ENCODE peak calls at places on chromosomes 6 and 20, in six cellular contexts. C, P, S, A, Z and M are unnamed samples.

GRCh38 chr6:43575105-43575771 is 600 bp downstream of the XPO5 start:
- DNase-seq in C (peak), A (no peak), P (peak), S (no peak), Z (peak), M (peak)

GRCh38 chr20:47461120-47461685 is 40.5 kb upstream of the NCOA3 start:
- DNase-seq in P (no peak), Z (no peak), S (no peak), A (no peak), C (no peak), M (no peak)

GRCh38 chr6:116070990-116071389 is 10.3 kb upstream of the FRK start:
- DNase-seq in A (no peak), S (no peak), C (no peak), Z (no peak), P (no peak), M (no peak)

GRCh38 chr6:116395647-116396046 is 24.9 kb downstream of the DSE start:
- DNase-seq in C (no peak), Z (no peak), A (no peak), P (no peak), S (no peak), M (no peak)

GRCh38 chr6:14110001-14110818 is 7.4 kb upstream of the CD83 start:
- DNase-seq in S (no peak), A (no peak), Z (no peak), P (no peak), C (no peak), M (no peak)

GRCh38 chr6:39335780-39336541 is 13.5 kb upstream of the KCNK16 start:
- DNase-seq in A (no peak), Z (no peak), S (no peak), C (no peak), P (no peak), M (peak)

GRCh38 chr20:2408111-2408510 is 27.4 kb downstream of the TGM6 start:
- DNase-seq in C (no peak), P (no peak), Z (no peak), S (no peak), A (no peak), M (no peak)

GRCh38 chr20:12372557-12372956 is 454.9 kb downstream of the BTBD3 start:
- DNase-seq in C (no peak), P (no peak), Z (no peak), S (no peak), A (no peak), M (no peak)

GRCh38 chr6:31575952-31576684 is 753 bp downstream of the TNF start:
- DNase-seq in Z (no peak), P (no peak), C (no peak), A (no peak), S (no peak), M (no peak)

GRCh38 chr6:11830105-11830504 is 51.5 kb upstream of the ADTRP start:
- DNase-seq in S (no peak), A (no peak), P (no peak), Z (no peak), C (peak), M (no peak)

GRCh38 chr6:116144590-116144989 is 18.7 kb upstream of the COL10A1 start:
- DNase-seq in S (no peak), P (no peak), Z (no peak), A (no peak), C (peak), M (no peak)

GRCh38 chr6:128124713-128125112 is 223.9 kb upstream of the THEMIS start:
- DNase-seq in C (peak), A (no peak), Z (no peak), S (no peak), P (no peak), M (no peak)

GRCh38 chr20:38290829-38291581 is 13.0 kb upstream of the BPI start:
- DNase-seq in A (no peak), C (peak), P (peak), Z (peak), S (peak), M (peak)

GRCh38 chr6:912871-913663 is 220.1 kb upstream of the EXOC2 start:
- DNase-seq in C (peak), S (no peak), P (no peak), Z (peak), A (no peak), M (no peak)

GRCh38 chr20:5434116-5434515 is 117.4 kb upstream of the PROKR2 start:
- DNase-seq in A (no peak), S (no peak), C (no peak), P (no peak), Z (no peak), M (no peak)

GRCh38 chr6:98839788-98840361 is 5.5 kb downstream of the POU3F2 start:
- DNase-seq in S (no peak), Z (no peak), A (no peak), C (peak), P (no peak), M (no peak)

GRCh38 chr20:641516-641913 is 11.5 kb downstream of the SRXN1 start:
- DNase-seq in P (no peak), S (no peak), C (no peak), A (no peak), Z (peak), M (no peak)

GRCh38 chr6:109793793-109794192 is 102.7 kb downstream of the FIG4 start:
- DNase-seq in C (peak), P (no peak), Z (no peak), S (no peak), A (no peak), M (no peak)

GRCh38 chr6:53625315-53625714 is 40.2 kb downstream of the KLHL31 start:
- DNase-seq in C (no peak), P (no peak), Z (no peak), S (no peak), A (no peak), M (no peak)

GRCh38 chr6:30556714-30556963 is 350 bp upstream of the GNL1 start:
- DNase-seq in Z (peak), P (peak), C (no peak), A (peak), S (peak), M (no peak)

GRCh38 chr6:157769776-157770430 is 53.1 kb upstream of the SNX9 start:
- DNase-seq in C (no peak), S (no peak), A (no peak), P (no peak), Z (no peak), M (no peak)

GRCh38 chr6:155014137-155014536 is 19.0 kb downstream of the TIAM2 start:
- DNase-seq in C (no peak), Z (no peak), P (no peak), A (no peak), S (no peak), M (no peak)

GRCh38 chr20:1166963-1167720 is 17.6 kb downstream of the TMEM74B start:
- DNase-seq in A (no peak), Z (no peak), P (no peak), C (no peak), S (no peak), M (no peak)

GRCh38 chr6:126064257-126064993 is 78.1 kb downstream of the TRMT11 start:
- DNase-seq in C (peak), S (no peak), P (no peak), A (no peak), Z (no peak), M (no peak)

GRCh38 chr20:41080866-41081265 is 52.2 kb downstream of the TOP1 start:
- DNase-seq in Z (no peak), A (no peak), P (no peak), C (no peak), S (no peak), M (no peak)

GRCh38 chr6:37033255-37033654 is 27.8 kb downstream of the FGD2 start:
- DNase-seq in A (no peak), Z (no peak), C (no peak), P (no peak), S (no peak), M (no peak)

GRCh38 chr6:75296811-75297779 is 12.5 kb upstream of the TMEM30A start:
- DNase-seq in P (no peak), A (no peak), Z (no peak), C (peak), S (no peak), M (no peak)

GRCh38 chr20:62241501-62241900 is 3.2 kb downstream of the OSBPL2 start:
- DNase-seq in Z (no peak), S (no peak), A (no peak), C (no peak), P (no peak), M (no peak)

GRCh38 chr20:5703542-5704215 is 46.5 kb upstream of the SHLD1 start:
- DNase-seq in A (no peak), S (no peak), P (no peak), Z (no peak), C (no peak), M (no peak)

GRCh38 chr6:119158057-119158848 is 79.8 kb upstream of the FAM184A start:
- DNase-seq in Z (no peak), C (peak), A (peak), S (peak), P (no peak), M (no peak)

GRCh38 chr6:116060572-116061283 is at the start of gene FRK:
- DNase-seq in S (no peak), P (no peak), C (peak), Z (no peak), A (no peak), M (no peak)

GRCh38 chr6:160789263-160790027 is 87.4 kb downstream of the PLG start:
- DNase-seq in Z (no peak), S (no peak), P (no peak), A (no peak), C (no peak), M (no peak)

GRCh38 chr6:151240036-151240685 is 394 bp downstream of the AKAP12 start:
- DNase-seq in S (peak), P (peak), Z (peak), C (peak), A (no peak), M (peak)

GRCh38 chr20:61117725-61118124 is 134.3 kb upstream of the CDH4 start:
- DNase-seq in Z (no peak), S (no peak), A (no peak), P (peak), C (no peak), M (no peak)

GRCh38 chr6:155706341-155706740 is 250.7 kb upstream of the NOX3 start:
- DNase-seq in C (no peak), S (no peak), P (no peak), Z (no peak), A (no peak), M (no peak)

GRCh38 chr20:8601542-8601912 is 467.4 kb upstream of the PLCB4 start:
- DNase-seq in A (no peak), C (no peak), S (no peak), Z (no peak), P (no peak), M (no peak)

GRCh38 chr20:4170621-4171537 is 155.5 kb upstream of the RNF24 start:
- DNase-seq in A (no peak), P (no peak), S (no peak), Z (no peak), C (peak), M (no peak)

GRCh38 chr6:168381726-168382458 is 59.1 kb upstream of the SMOC2 start:
- DNase-seq in P (no peak), C (no peak), S (no peak), Z (no peak), A (no peak), M (no peak)

GRCh38 chr20:20227013-20227571 is 140.8 kb upstream of the INSM1 start:
- DNase-seq in Z (no peak), C (no peak), P (no peak), S (no peak), A (no peak), M (no peak)

GRCh38 chr6:41735427-41736206 is at the start of gene TFEB:
- DNase-seq in C (peak), S (peak), P (peak), A (peak), Z (peak), M (peak)

GRCh38 chr6:88629838-88630462 is 333.5 kb downstream of the RNGTT start:
- DNase-seq in S (no peak), A (no peak), P (no peak), Z (no peak), C (no peak), M (no peak)
- TF ChIP-seq CTCF in S (no peak), A (no peak), P (no peak), Z (no peak), C (no peak), M (no peak)

DNA sequence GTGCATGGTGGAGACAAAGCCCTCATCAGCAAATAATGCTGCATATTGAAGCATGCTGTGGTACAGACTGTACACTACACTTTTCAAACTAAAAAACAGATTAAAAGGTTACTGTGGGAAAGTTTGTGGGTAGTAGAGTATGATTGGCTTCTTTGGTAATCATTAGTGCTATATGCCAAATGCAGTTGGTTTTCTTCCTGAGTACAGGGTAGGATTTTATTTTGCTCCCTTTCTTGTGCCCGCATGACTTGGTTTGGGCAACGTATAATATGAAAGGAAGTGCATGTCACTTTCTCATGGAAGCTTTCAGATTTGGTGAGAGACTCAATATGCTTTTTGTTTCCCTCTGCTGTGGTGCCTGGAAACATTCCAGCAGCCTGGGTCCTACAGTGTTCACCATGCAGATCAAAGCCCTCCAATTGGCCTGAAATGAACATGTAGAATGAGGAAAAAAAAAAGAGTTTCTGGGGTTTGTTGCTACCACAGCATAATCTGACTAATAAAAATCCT is 270.8 kb upstream of the ADGRB3 start:
- DNase-seq in C (no peak), Z (no peak), S (no peak), A (no peak), P (no peak), M (no peak)
- TF ChIP-seq CTCF in C (no peak), Z (no peak), S (no peak), A (no peak), P (no peak), M (no peak)

DNA sequence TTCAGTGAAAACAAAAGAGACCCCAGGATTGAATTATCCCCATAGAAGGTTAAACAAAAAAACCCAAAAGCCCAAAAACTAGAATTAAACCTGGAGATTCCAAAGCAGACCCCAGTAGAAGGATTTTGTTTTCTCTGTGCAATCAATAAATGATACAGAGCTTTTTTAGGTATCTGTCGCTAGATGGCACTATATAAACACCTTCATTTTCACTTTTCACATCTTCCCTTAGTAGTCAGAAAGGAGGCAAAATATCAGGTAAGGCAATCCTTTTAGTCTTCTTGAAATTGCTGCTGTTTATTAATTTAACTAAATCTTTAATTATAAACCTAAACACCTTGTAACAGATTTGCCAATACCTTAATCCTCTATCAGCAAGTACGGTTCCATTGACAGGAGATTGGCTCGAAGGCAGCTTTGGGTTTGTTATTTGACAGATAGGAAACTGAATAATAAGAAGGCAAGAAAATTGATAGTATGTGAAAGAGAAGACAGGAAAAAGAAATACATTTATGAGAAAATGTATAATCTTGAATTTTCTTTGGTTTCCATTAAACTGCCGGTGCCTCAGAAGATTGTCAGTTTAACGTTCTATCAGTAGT is 23.3 kb upstream of the IBTK start:
- DNase-seq in P (no peak), Z (no peak), A (no peak), S (no peak), C (peak), M (no peak)
- TF ChIP-seq CTCF in P (peak), Z (peak), A (peak), S (peak), C (peak), M (peak)

GRCh38 chr6:17385660-17386059 is 7.7 kb upstream of the CAP2 start:
- DNase-seq in C (peak), A (no peak), P (no peak), Z (no peak), S (no peak), M (no peak)
- TF ChIP-seq CTCF in C (no peak), A (no peak), P (no peak), Z (no peak), S (no peak), M (no peak)

GRCh38 chr6:86453232-86453631 is 484.1 kb upstream of the HTR1E start:
- DNase-seq in Z (no peak), A (no peak), P (no peak), S (no peak), C (no peak), M (no peak)
- TF ChIP-seq CTCF in Z (no peak), A (no peak), P (no peak), S (no peak), C (no peak), M (no peak)